ENCODE peak calls at places on chromosomes 11 and 22, in five cellular contexts. B is iPS-NIHi11, H is neural crest cell, R is EL, T is head of caudate nucleus. I is an unnamed sample.

GRCh38 chr11:108871152-108871551 is 206.3 kb downstream of the DDX10 start:
- DNase-seq in B (peak), H (no peak), R (peak), T (peak), I (peak)

GRCh38 chr11:46408407-46408986 is 16.9 kb upstream of the CHRM4 start:
- DNase-seq in B (no peak), H (no peak), R (no peak), T (no peak), I (no peak)

GRCh38 chr11:84686726-84687125 is 940.4 kb downstream of the DLG2 start:
- DNase-seq in B (no peak), H (no peak), R (no peak), T (no peak), I (no peak)

GRCh38 chr11:67436459-67437081 is 912 bp downstream of the PTPRCAP start:
- DNase-seq in B (peak), H (no peak), R (no peak), T (no peak), I (no peak)

GRCh38 chr11:120121914-120122473 is 15.9 kb downstream of the TRIM29 start:
- DNase-seq in B (no peak), H (no peak), R (no peak), T (no peak), I (no peak)

GRCh38 chr11:75482931-75483469 is 42.7 kb downstream of the GDPD5 start:
- DNase-seq in B (no peak), H (no peak), R (no peak), T (no peak), I (no peak)

GRCh38 chr11:77619576-77620198 is 17.9 kb downstream of the CLNS1A start:
- DNase-seq in B (peak), H (peak), R (peak), T (no peak), I (peak)

GRCh38 chr11:110509485-110509884 is 79.7 kb downstream of the FDX1 start:
- DNase-seq in B (no peak), H (no peak), R (no peak), T (no peak), I (no peak)

GRCh38 chr22:39661842-39662676 is 91.5 kb downstream of the CACNA1I start:
- DNase-seq in B (peak), H (no peak), R (no peak), T (no peak), I (no peak)

GRCh38 chr11:47215366-47215925 is 672 bp downstream of the DDB2 start:
- DNase-seq in B (peak), H (no peak), R (no peak), T (no peak), I (no peak)

GRCh38 chr11:114375052-114375451 is 25.3 kb downstream of the C11orf71 start:
- DNase-seq in B (no peak), H (no peak), R (no peak), T (no peak), I (no peak)

GRCh38 chr11:103863497-103863896 is 172.9 kb upstream of the DDI1 start:
- DNase-seq in B (no peak), H (no peak), R (peak), T (no peak), I (no peak)

GRCh38 chr22:27115816-27116256 is 458.4 kb downstream of the MIAT start:
- DNase-seq in B (no peak), H (no peak), R (peak), T (no peak), I (no peak)

GRCh38 chr22:22882033-22882717 is 5.4 kb upstream of the IGLL5 start:
- DNase-seq in B (no peak), H (no peak), R (peak), T (no peak), I (no peak)

GRCh38 chr11:43904737-43905515 is 24.3 kb downstream of the ALKBH3 start:
- DNase-seq in B (no peak), H (no peak), R (no peak), T (no peak), I (peak)

GRCh38 chr11:75652936-75653335 is 15.9 kb downstream of the MAP6 start:
- DNase-seq in B (no peak), H (no peak), R (no peak), T (no peak), I (no peak)

I was measured in Ammon's horn.